ENCODE peak calls at places on chromosomes 11 and 22, in five cellular contexts. S, R, U, H and A are unnamed samples.

GRCh38 chr11:132866783-132867545 is 665.3 kb downstream of the OPCML start:
- DNase-seq in U (no peak), S (no peak), H (no peak), R (no peak), A (no peak)

GRCh38 chr11:44766112-44766971 is 39.6 kb downstream of the TSPAN18 start:
- DNase-seq in H (no peak), S (no peak), R (no peak), U (peak), A (peak)

GRCh38 chr22:28171135-28171534 is 252.1 kb upstream of the PITPNB start:
- DNase-seq in U (no peak), R (no peak), H (no peak), S (no peak), A (no peak)

GRCh38 chr22:22753526-22754267 is 109.3 kb downstream of the GGTLC2 start:
- DNase-seq in H (peak), R (peak), S (peak), U (no peak), A (peak)

GRCh38 chr11:36249271-36249670 is 40.0 kb downstream of the COMMD9 start:
- DNase-seq in H (peak), U (peak), R (no peak), S (no peak), A (peak)

GRCh38 chr11:92206441-92206840 is 18.2 kb upstream of the FAT3 start:
- DNase-seq in R (no peak), U (no peak), S (no peak), H (no peak), A (no peak)

GRCh38 chr22:29635734-29636357 is 32.4 kb downstream of the NF2 start:
- DNase-seq in H (peak), S (no peak), U (no peak), R (no peak), A (peak)

GRCh38 chr22:46764140-46764680 is 1.8 kb downstream of the TBC1D22A start:
- DNase-seq in S (no peak), R (peak), H (no peak), U (no peak), A (no peak)

GRCh38 chr11:108624196-108624925 is 30.8 kb upstream of the EXPH5 start:
- DNase-seq in H (no peak), U (no peak), R (no peak), S (no peak), A (no peak)

GRCh38 chr11:64637346-64638016 is 46.5 kb downstream of the SLC22A12 start:
- DNase-seq in S (no peak), H (no peak), R (no peak), U (no peak), A (no peak)

GRCh38 chr11:7098235-7098832 is 9.5 kb downstream of the RBMXL2 start:
- DNase-seq in H (peak), R (no peak), U (no peak), S (peak), A (peak)

GRCh38 chr22:37255558-37256006 is 11.5 kb upstream of the RAC2 start:
- DNase-seq in S (no peak), R (no peak), U (no peak), H (no peak), A (no peak)

GRCh38 chr22:29936186-29936585 is 53.2 kb downstream of the MTMR3 start:
- DNase-seq in R (no peak), H (no peak), S (no peak), U (no peak), A (no peak)

GRCh38 chr11:64854534-64855502 is 10.4 kb upstream of the CDC42BPG start:
- DNase-seq in H (peak), R (peak), U (peak), S (no peak), A (peak)

GRCh38 chr11:64861227-64861970 is 16.9 kb upstream of the CDC42BPG start:
- DNase-seq in U (no peak), R (peak), S (no peak), H (no peak), A (no peak)

GRCh38 chr11:35111171-35112055 is 27.6 kb upstream of the CD44 start:
- DNase-seq in R (no peak), H (peak), S (peak), U (no peak), A (peak)

GRCh38 chr22:48204296-48204695 is 1441.8 kb downstream of the TBC1D22A start:
- DNase-seq in H (no peak), S (no peak), R (no peak), U (no peak), A (peak)

GRCh38 chr11:34732831-34733230 is 111.9 kb downstream of the EHF start:
- DNase-seq in H (no peak), S (no peak), U (no peak), R (no peak), A (no peak)

GRCh38 chr11:119100960-119101349 is 698 bp downstream of the DPAGT1 start:
- DNase-seq in R (peak), U (no peak), S (no peak), H (no peak), A (no peak)

GRCh38 chr22:46593211-46593676 is 26.9 kb upstream of the GRAMD4 start:
- DNase-seq in U (no peak), R (peak), S (peak), H (no peak), A (no peak)

GRCh38 chr11:18468962-18469361 is 13.3 kb downstream of the LDHAL6A start:
- DNase-seq in U (no peak), R (no peak), H (no peak), S (no peak), A (no peak)

GRCh38 chr11:94664336-94664735 is 97.2 kb downstream of the PIWIL4 start:
- DNase-seq in R (no peak), S (no peak), H (no peak), U (no peak), A (peak)

GRCh38 chr11:28342704-28343103 is 234.5 kb downstream of the METTL15 start:
- DNase-seq in U (no peak), R (no peak), S (no peak), H (no peak), A (peak)

GRCh38 chr11:45237666-45238348 is 48.3 kb downstream of the SYT13 start:
- DNase-seq in R (no peak), S (no peak), H (no peak), U (no peak), A (no peak)